ENCODE peak calls at places on chromosomes 13 and 19, in seven cellular contexts. B is GM23338, Q is fibroblast of lung, S is mammary epithelial cell, K is PC-3, O is IMR-90, N is GM23248. C is an unnamed sample. For H4K20me1, the result is how much of the 10 kb centered on the place peaks cover.

GRCh38 chr13:53520132-53520531 is 491.5 kb downstream of the OLFM4 start:
- DNase-seq in N (no peak), S (no peak), O (no peak), K (no peak), Q (no peak), B (no peak), C (no peak)

GRCh38 chr13:106156468-106156867 is 379.0 kb downstream of the EFNB2 start:
- DNase-seq in S (peak), B (no peak), O (peak), K (peak), Q (peak), N (peak), C (peak)

GRCh38 chr13:32838985-32839384 is 177.2 kb upstream of the KL start:
- DNase-seq in K (peak), B (no peak), S (no peak), O (peak), N (no peak), Q (peak), C (no peak)

GRCh38 chr13:45623516-45624090 is 8.1 kb upstream of the ERICH6B start:
- DNase-seq in B (peak), O (peak), K (peak), S (no peak), N (peak), Q (peak), C (peak)

GRCh38 chr19:17156296-17156946 is 58.7 kb upstream of the USE1 start:
- DNase-seq in S (no peak), K (no peak), N (no peak), Q (no peak), B (no peak), O (no peak), C (peak)

GRCh38 chr13:113976711-113977684 is 3.1 kb upstream of the C13orf46 start:
- DNase-seq in O (peak), S (peak), K (peak), N (peak), Q (peak), B (no peak), C (peak)

GRCh38 chr19:51195316-51195586 is 29.6 kb upstream of the CD33 start:
- DNase-seq in N (no peak), S (no peak), K (no peak), Q (no peak), O (no peak), B (no peak), C (no peak)

GRCh38 chr19:1365306-1365963 is 18.3 kb upstream of the NDUFS7 start:
- DNase-seq in Q (no peak), B (no peak), K (no peak), N (no peak), S (no peak), O (no peak), C (peak)

GRCh38 chr13:98749501-98749900 is 3.0 kb downstream of the SLC15A1 start:
- DNase-seq in N (peak), S (no peak), Q (peak), B (no peak), O (peak), K (no peak), C (peak)

GRCh38 chr13:61255035-61255796 is 160.4 kb downstream of the PCDH20 start:
- DNase-seq in Q (peak), K (peak), O (no peak), N (no peak), B (peak), S (no peak), C (no peak)

DNA sequence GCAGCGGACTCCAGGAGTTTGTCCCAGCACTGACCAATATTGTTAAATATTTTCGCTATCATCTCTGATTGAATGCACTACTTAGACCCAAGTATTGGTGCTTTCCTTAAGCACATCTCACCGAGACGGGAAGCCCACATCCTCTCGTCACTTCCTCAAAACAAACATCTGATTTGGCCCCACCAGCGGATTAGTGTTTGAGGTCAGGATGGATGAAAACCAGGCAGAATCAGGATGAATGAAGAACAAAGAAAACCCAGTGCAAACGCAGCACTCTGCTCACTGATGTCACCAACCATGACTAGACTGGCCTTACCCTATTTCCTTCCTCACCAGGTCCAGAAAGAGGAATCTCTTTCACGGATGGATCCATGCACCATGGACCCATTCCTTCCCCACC is 6.0 kb downstream of the PLAUR start:
- DNase-seq in S (no peak), K (no peak), N (no peak), O (no peak), Q (no peak), B (no peak), C (no peak)
- H4K20me1 ChIP-seq in S (under half), K (under half), N (under half), O (half or more), Q (under half), B (under half), C (under half)

DNA sequence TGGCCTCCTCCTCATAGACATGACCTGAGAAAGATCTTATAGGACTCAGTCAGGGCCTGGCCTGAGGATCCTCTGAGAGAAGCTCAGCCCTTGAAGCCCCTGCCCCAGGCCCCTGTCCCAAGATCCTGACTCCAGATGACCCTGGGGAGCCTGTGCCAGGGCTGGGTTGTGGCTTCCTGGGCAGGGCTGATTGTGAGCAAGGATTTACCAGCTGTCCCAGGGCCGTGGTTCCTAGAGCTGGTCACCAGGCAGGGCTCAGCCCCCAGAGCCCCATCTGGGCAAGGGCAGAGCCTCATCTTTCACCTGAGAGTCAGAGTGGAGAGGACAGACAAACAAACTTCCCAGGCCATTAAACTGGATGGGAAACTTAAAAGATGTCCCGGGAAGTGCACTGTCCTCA is 1.9 kb downstream of the CEACAM21 start:
- DNase-seq in Q (no peak), B (no peak), O (no peak), N (no peak), K (no peak), S (no peak), C (no peak)
- H3K4me2 ChIP-seq in Q (no peak), B (no peak), O (no peak), N (no peak), K (no peak), S (no peak), C (no peak)

GRCh38 chr13:77016888-77017623 is 9.9 kb downstream of the FBXL3 start:
- DNase-seq in B (peak), K (no peak), N (no peak), O (no peak), Q (no peak), S (no peak), C (no peak)
- H4K20me1 ChIP-seq in B (under half), K (under half), N (under half), O (under half), Q (under half), S (under half), C (under half)

GRCh38 chr13:23579886-23580706 is 9.9 kb downstream of the TNFRSF19 start:
- DNase-seq in Q (peak), O (peak), K (peak), S (no peak), N (peak), B (peak), C (peak)
- H3K4me2 ChIP-seq in Q (peak), O (peak), K (peak), S (peak), N (peak), B (peak), C (peak)

DNA sequence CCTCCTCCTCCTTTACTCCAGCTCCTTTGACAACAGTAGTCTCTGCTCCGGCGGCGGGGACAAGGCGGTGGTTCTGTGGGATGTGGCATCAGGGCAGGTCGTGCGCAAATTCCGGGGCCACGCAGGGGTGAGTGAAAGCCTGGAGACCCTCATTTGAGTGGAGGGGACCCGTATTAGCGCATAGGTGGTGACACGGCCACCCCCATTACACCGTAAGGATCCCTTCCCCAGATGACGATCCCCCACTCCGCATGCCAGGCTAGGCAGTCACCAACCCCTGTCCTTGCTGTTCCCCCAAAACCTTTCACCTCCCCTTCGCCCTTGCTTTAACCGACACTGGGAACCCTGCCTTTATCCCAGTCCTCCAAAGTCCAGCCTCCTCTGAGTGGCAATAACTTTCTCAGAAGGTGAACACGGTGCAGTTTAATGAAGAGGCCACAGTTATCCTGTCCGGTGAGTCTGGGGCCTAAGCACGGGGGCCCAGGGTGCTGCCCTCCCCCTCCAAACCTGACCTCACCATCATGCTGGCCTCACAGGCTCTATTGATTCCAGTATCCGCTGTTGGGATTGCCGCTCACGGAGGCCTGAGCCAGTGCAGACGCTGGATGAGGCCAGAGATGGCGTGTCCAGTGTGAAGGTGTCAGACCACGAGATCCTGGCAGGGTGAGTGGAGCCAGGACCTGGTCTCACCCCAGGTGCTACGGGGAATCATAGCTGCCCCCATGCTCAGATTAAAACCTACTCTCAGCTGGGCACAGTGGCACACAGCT is 3.7 kb downstream of the WDR83 start:
- DNase-seq in S (no peak), N (no peak), Q (no peak), K (no peak), O (no peak), B (no peak), C (peak)
- H4K20me1 ChIP-seq in S (under half), N (under half), Q (under half), K (under half), O (under half), B (under half), C (under half)

DNA sequence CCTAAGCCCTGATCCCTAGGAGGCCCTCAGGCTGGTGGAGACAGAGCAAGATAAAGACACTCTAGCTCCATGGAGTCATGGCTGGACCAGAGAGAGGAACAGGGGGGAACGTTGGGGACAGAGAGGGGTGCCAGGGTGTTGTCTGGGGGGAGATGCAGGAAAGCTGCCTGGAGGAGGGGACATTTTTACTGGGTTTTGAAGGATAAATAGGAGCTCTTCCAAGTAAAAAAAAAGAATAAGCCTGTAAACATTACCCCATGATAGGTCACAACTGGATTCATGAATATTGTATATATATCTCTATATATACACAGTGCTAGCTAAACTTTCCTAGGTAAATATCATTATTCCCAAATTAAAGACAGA is 714 bp downstream of the HSH2D start:
- DNase-seq in Q (no peak), O (no peak), K (no peak), B (no peak), N (no peak), S (no peak), C (peak)
- H3K4me2 ChIP-seq in Q (no peak), O (no peak), K (peak), B (no peak), N (no peak), S (no peak), C (no peak)

C was measured in osteoblast.